ENCODE peak calls at places on chromosomes 6 and 20, in ten cellular contexts. W, N, Z, Q, R, B, H, Y, L and I are unnamed samples.
A peak's percentile ranks its signal among the peaks of the same experiment; 100 is the strongest.

GRCh38 chr6:43076928-43077809 is 1.1 kb downstream of the PTK7 start:
- DNase-seq in Y (no peak), R (peak; percentile 49), B (peak; percentile 77), Q (no peak), N (peak; percentile 67), Z (peak; percentile 47), H (peak; percentile 63), W (no peak), L (no peak), I (no peak)

GRCh38 chr6:125018136-125018535 is 55.9 kb downstream of the RNF217 start:
- DNase-seq in Z (peak; percentile 28), L (no peak), N (no peak), B (no peak), Y (no peak), R (no peak), H (no peak), W (no peak), Q (no peak), I (no peak)

GRCh38 chr6:153140299-153140698 is 9.2 kb upstream of the RGS17 start:
- DNase-seq in Z (no peak), R (no peak), Q (no peak), L (no peak), W (no peak), N (no peak), B (no peak), Y (no peak), H (no peak), I (no peak)

GRCh38 chr6:128882991-128883571 is at the start of gene LAMA2:
- DNase-seq in W (peak; percentile 59), L (peak; percentile 3), Y (no peak), H (peak; percentile 81), N (peak; percentile 19), Q (peak; percentile 90), R (no peak), Z (peak; percentile 87), B (peak; percentile 90), I (peak; percentile 82)

GRCh38 chr6:30013296-30013922 is 47.7 kb upstream of the POLR1H start:
- DNase-seq in H (peak; percentile 64), Y (peak; percentile 71), L (no peak), B (no peak), W (no peak), Q (peak; percentile 41), N (no peak), R (peak; percentile 51), Z (no peak), I (no peak)

GRCh38 chr6:63573899-63574553 is 1.7 kb downstream of the LOC128125822 start:
- DNase-seq in R (peak; percentile 64), W (no peak), Y (no peak), L (peak; percentile 29), Z (peak; percentile 71), Q (no peak), N (peak; percentile 74), B (no peak), H (peak; percentile 40), I (no peak)

GRCh38 chr6:106039836-106040592 is 46.1 kb upstream of the PRDM1 start:
- DNase-seq in N (no peak), R (no peak), B (no peak), Y (no peak), H (no peak), Z (peak; percentile 3), L (no peak), W (no peak), Q (no peak), I (no peak)

GRCh38 chr20:37914672-37915433 is 11.9 kb downstream of the VSTM2L start:
- DNase-seq in L (peak; percentile 57), R (peak; percentile 27), B (peak; percentile 85), H (peak; percentile 61), W (no peak), Y (no peak), Q (no peak), Z (no peak), N (no peak), I (no peak)

GRCh38 chr6:159217595-159218275 is 48.5 kb downstream of the FNDC1 start:
- DNase-seq in R (peak; percentile 93), N (peak; percentile 34), H (peak; percentile 64), Z (peak; percentile 49), L (peak; percentile 24), W (no peak), Y (no peak), B (peak; percentile 40), Q (no peak), I (no peak)

GRCh38 chr20:19850190-19850533 is 92.1 kb downstream of the RIN2 start:
- DNase-seq in B (no peak), H (peak; percentile 22), W (no peak), Q (peak; percentile 54), Z (peak; percentile 48), L (no peak), R (no peak), N (no peak), Y (no peak), I (no peak)

GRCh38 chr6:41914869-41915268 is 6.1 kb downstream of the MED20 start:
- DNase-seq in L (no peak), Y (no peak), N (no peak), B (no peak), Q (no peak), H (no peak), Z (no peak), W (no peak), R (no peak), I (no peak)

DNA sequence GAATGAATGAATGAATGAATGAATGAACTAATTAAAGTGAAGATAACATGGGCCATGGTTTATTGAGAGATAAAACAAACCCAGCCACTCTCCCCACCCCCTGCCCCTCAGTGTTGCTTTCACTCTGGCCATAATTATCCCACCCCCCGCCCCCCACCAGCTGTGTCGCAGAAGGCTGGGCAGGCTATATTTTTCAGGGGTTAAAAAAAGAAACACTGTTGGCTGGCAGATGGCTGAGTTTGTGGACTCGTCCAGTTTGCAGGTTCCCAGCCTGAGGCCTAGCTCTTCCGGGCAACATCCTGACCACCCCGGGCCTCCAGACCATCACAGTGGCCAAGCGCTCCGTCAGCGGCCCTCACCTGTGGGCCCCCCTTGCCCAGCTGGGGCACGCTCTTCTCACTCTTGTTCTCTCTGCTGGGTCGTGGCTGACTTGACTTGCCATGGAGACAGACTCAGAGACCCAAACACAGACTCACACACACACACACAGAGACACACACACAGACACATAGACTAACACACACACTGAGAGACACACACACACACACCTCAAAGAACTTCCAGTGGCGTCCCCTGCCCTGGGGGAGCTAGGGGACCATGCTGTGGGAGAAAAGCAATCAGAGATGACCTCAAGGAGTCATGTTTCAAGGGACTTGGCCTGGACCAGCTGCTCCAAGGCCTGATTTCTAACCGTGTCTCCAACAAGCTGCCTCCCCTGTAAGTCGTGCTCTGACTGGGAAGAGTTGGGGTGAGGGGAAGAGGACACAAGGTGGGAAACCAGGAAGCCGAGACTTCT is 2.2 kb upstream of the GRM4 start:
- DNase-seq in Q (no peak), L (no peak), Y (no peak), N (no peak), B (no peak), Z (no peak), R (peak; percentile 45), H (no peak), W (no peak), I (no peak)
- TF ChIP-seq CTCF in Q (no peak), L (no peak), Y (no peak), N (no peak), B (no peak), Z (no peak), R (no peak), H (no peak), W (no peak), I (no peak)

DNA sequence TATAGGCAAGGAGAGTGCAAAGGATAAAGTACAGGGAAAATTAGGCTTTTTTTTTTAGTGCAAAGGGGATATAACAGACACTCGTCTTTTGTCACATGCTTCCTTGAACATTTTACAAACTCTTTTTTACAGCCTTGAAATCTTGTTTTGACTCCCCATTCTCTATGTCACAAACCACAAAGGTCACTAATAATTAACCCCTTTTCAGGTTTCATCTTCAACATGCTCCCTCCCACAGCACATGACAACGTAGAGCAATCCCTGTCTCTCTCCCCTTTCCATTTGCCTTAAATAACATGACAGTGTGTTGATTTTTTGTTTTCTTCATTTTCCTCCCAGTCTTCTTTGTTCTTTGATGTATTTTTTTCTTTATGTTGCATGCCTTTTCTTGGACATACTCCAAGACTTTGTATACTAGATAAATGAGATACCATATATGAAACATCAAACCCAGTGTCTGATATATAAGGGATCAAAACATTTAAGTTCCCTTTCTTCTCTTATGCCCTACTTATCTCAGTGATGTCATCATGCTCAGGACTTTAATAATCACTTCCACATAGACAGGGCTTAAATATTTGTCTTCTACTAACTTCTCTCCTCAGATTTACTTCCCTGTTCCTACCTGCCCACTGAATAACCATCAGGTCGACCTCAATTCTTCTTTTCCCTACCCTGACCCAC is 378.7 kb upstream of the HSF2 start:
- DNase-seq in Q (no peak), W (no peak), R (no peak), B (no peak), H (no peak), L (no peak), Z (no peak), Y (no peak), N (no peak), I (no peak)
- TF ChIP-seq CTCF in Q (no peak), W (no peak), R (no peak), B (no peak), H (no peak), L (no peak), Z (no peak), Y (no peak), N (no peak), I (no peak)

DNA sequence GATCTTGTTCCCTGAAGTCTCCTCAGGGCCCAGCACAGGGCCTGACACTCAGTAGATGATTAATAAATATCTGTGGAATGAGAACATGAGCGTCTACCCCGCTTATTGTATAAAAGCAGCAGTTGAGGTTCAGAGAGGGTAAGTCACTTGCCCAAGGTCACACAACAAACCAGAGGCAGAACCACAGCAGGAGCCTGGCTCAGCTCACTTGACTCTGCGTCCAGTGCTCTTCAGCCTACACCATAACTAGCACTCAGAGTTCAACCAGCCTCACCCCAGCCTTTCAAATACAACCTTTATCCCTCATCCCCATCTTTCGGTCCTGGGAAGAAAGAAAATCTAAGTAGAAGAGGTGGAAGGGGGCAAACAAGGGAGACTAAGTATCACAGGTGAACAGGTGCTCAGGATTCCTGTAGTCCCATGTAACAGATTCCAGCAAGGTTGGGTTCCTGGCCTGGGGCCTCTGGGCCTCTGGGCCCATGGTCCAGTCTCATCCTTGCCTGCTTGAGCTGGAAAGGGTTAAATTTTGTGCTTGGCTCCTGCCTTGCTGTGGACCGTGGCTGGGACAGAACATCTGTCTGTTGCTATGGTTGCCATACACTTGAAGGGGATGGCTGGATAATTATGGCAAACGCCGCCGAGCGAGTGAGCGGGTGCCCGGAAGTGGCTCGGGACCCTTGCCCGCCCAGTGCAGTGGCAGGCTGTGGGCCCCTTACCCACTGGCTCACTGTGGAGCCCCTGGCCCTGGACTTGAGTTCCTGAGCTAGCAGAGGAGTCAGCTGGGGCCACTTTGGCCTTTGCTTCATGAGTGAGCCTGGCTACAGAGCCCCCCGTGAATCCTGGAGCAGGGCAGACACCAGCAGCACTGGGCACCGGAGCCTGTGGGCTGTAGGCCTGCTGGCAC is 25.1 kb upstream of the NOL4L start:
- DNase-seq in R (no peak), W (no peak), Z (no peak), H (no peak), N (no peak), B (no peak), L (no peak), Q (no peak), Y (no peak), I (no peak)
- TF ChIP-seq CTCF in R (no peak), W (no peak), Z (no peak), H (no peak), N (no peak), B (no peak), L (no peak), Q (no peak), Y (no peak), I (no peak)

DNA sequence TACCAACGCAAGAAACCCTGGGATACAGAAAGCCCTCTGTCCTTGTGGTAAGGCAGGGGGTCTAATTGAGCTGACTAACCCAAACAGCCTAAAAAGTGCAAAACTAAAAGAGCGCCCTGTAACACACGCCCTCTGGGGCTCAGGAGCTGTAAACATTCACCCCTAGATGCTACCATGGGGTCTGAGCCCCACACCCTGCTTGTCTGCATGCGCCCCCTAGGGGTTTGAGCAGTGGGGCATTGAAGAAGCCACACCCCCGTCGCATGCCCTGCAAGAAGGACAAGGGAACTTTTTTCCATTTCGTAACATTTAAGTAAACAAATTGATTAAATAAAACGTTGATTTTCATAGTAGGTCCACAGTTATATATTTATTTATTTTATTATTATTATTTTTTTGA is 616.9 kb upstream of the MAN1A1 start:
- DNase-seq in Y (no peak), N (peak; percentile 11), L (no peak), W (no peak), R (peak; percentile 66), Q (no peak), Z (no peak), B (no peak), H (no peak), I (no peak)
- TF ChIP-seq CTCF in Y (no peak), N (no peak), L (peak; percentile 70), W (no peak), R (peak; percentile 78), Q (no peak), Z (no peak), B (no peak), H (no peak), I (no peak)